ENCODE peak calls at places on chromosomes 13 and 19, in five cellular contexts. P, D, F, I and A are unnamed samples.

GRCh38 chr19:13064092-13064489 is 38.6 kb downstream of the LYL1 start:
- DNase-seq in P (no peak), D (no peak), F (no peak), I (peak; percentile 45), A (no peak)

GRCh38 chr19:45098521-45099464 is 5.8 kb downstream of the PPP1R37 start:
- DNase-seq in P (peak; percentile 43), D (no peak), F (no peak), I (peak; percentile 79), A (no peak)

GRCh38 chr13:30673669-30674521 is 56.2 kb downstream of the USPL1 start:
- DNase-seq in P (peak; percentile 93), D (peak; percentile 81), F (peak; percentile 91), I (peak; percentile 88), A (peak; percentile 54)

GRCh38 chr13:98187155-98187726 is 10.2 kb upstream of the RNF113B start:
- DNase-seq in P (no peak), D (no peak), F (no peak), I (no peak), A (no peak)

GRCh38 chr19:1663854-1664253 is 11.4 kb upstream of the TCF3 start:
- DNase-seq in P (no peak), D (no peak), F (peak; percentile 79), I (no peak), A (no peak)

GRCh38 chr13:98451676-98452105 is 125.2 kb downstream of the STK24 start:
- DNase-seq in P (no peak), D (no peak), F (no peak), I (peak; percentile 44), A (no peak)

GRCh38 chr19:13056052-13056660 is 46.5 kb downstream of the LYL1 start:
- DNase-seq in P (no peak), D (no peak), F (no peak), I (no peak), A (no peak)

GRCh38 chr13:25836709-25837316 is 215.0 kb downstream of the SHISA2 start:
- DNase-seq in P (no peak), D (no peak), F (no peak), I (peak; percentile 14), A (no peak)

GRCh38 chr19:2140193-2140545 is 11.2 kb downstream of the AP3D1 start:
- DNase-seq in P (no peak), D (no peak), F (no peak), I (no peak), A (no peak)

GRCh38 chr19:6210091-6210490 is 69.7 kb downstream of the MLLT1 start:
- DNase-seq in P (no peak), D (no peak), F (no peak), I (no peak), A (no peak)

GRCh38 chr19:54172413-54172763 is 572 bp downstream of the TMC4 start:
- DNase-seq in P (no peak), D (no peak), F (no peak), I (no peak), A (no peak)

GRCh38 chr13:36862002-36862706 is 43.1 kb downstream of the RFXAP start:
- DNase-seq in P (no peak), D (no peak), F (no peak), I (no peak), A (no peak)